ENCODE peak calls at places on chromosome 5, in nine cellular contexts. One of them, this sample, is unnamed.

GRCh38 chr5:15354011-15354410 is 146.0 kb upstream of the FBXL7 start:
- DNase-seq in PC-3: no peak
- DNase-seq in lower leg skin: no peak
- DNase-seq in endothelial cell: no peak
- DNase-seq in Peyer's patch: no peak
- DNase-seq in type B pancreatic cell: no peak
- DNase-seq in Panc1: no peak
- DNase-seq in HepG2: no peak
- DNase-seq in body of pancreas: no peak
- DNase-seq in this sample: no peak

GRCh38 chr5:1876708-1877433 is 5.9 kb downstream of the IRX4 start:
- DNase-seq in PC-3: no peak
- DNase-seq in lower leg skin: no peak
- DNase-seq in endothelial cell: no peak
- DNase-seq in Peyer's patch: no peak
- DNase-seq in type B pancreatic cell: no peak
- DNase-seq in Panc1: no peak
- DNase-seq in HepG2: no peak
- DNase-seq in body of pancreas: no peak
- DNase-seq in this sample: peak

GRCh38 chr5:534006-534742 is 9.9 kb upstream of the SLC9A3 start:
- DNase-seq in PC-3: no peak
- DNase-seq in lower leg skin: no peak
- DNase-seq in endothelial cell: no peak
- DNase-seq in Peyer's patch: no peak
- DNase-seq in type B pancreatic cell: no peak
- DNase-seq in Panc1: no peak
- DNase-seq in HepG2: no peak
- DNase-seq in body of pancreas: no peak
- DNase-seq in this sample: no peak

GRCh38 chr5:57551974-57552537 is 69.4 kb upstream of the ACTBL2 start:
- DNase-seq in PC-3: no peak
- DNase-seq in lower leg skin: no peak
- DNase-seq in endothelial cell: no peak
- DNase-seq in Peyer's patch: no peak
- DNase-seq in type B pancreatic cell: no peak
- DNase-seq in Panc1: no peak
- DNase-seq in HepG2: no peak
- DNase-seq in body of pancreas: no peak
- DNase-seq in this sample: no peak

GRCh38 chr5:69209607-69210006 is 20.2 kb downstream of the CENPH start:
- DNase-seq in PC-3: no peak
- DNase-seq in lower leg skin: no peak
- DNase-seq in endothelial cell: no peak
- DNase-seq in Peyer's patch: no peak
- DNase-seq in type B pancreatic cell: no peak
- DNase-seq in Panc1: no peak
- DNase-seq in HepG2: no peak
- DNase-seq in body of pancreas: no peak
- DNase-seq in this sample: no peak

GRCh38 chr5:80255425-80255751 is 460 bp downstream of the SERINC5 start:
- DNase-seq in PC-3: peak
- DNase-seq in lower leg skin: peak
- DNase-seq in endothelial cell: peak
- DNase-seq in Peyer's patch: peak
- DNase-seq in type B pancreatic cell: peak
- DNase-seq in Panc1: no peak
- DNase-seq in HepG2: no peak
- DNase-seq in body of pancreas: peak
- DNase-seq in this sample: peak

GRCh38 chr5:474826-475661 is 32.1 kb downstream of the EXOC3 start:
- DNase-seq in PC-3: no peak
- DNase-seq in lower leg skin: peak
- DNase-seq in endothelial cell: no peak
- DNase-seq in Peyer's patch: peak
- DNase-seq in type B pancreatic cell: no peak
- DNase-seq in Panc1: no peak
- DNase-seq in HepG2: no peak
- DNase-seq in body of pancreas: no peak
- DNase-seq in this sample: no peak

GRCh38 chr5:139482050-139482889 is at the start of gene STING1:
- DNase-seq in PC-3: peak
- DNase-seq in lower leg skin: peak
- DNase-seq in endothelial cell: no peak
- DNase-seq in Peyer's patch: peak
- DNase-seq in type B pancreatic cell: no peak
- DNase-seq in Panc1: peak
- DNase-seq in HepG2: peak
- DNase-seq in body of pancreas: peak
- DNase-seq in this sample: peak

GRCh38 chr5:15715966-15716365 is 216.0 kb downstream of the FBXL7 start:
- DNase-seq in PC-3: no peak
- DNase-seq in lower leg skin: no peak
- DNase-seq in endothelial cell: no peak
- DNase-seq in Peyer's patch: no peak
- DNase-seq in type B pancreatic cell: no peak
- DNase-seq in Panc1: no peak
- DNase-seq in HepG2: no peak
- DNase-seq in body of pancreas: no peak
- DNase-seq in this sample: no peak

GRCh38 chr5:157913575-157913974 is 54.6 kb upstream of the CLINT1 start:
- DNase-seq in PC-3: no peak
- DNase-seq in lower leg skin: no peak
- DNase-seq in endothelial cell: no peak
- DNase-seq in Peyer's patch: no peak
- DNase-seq in type B pancreatic cell: no peak
- DNase-seq in Panc1: no peak
- DNase-seq in HepG2: no peak
- DNase-seq in body of pancreas: no peak
- DNase-seq in this sample: no peak

GRCh38 chr5:84274585-84275468 is 109.9 kb downstream of the EDIL3 start:
- DNase-seq in PC-3: peak
- DNase-seq in lower leg skin: no peak
- DNase-seq in endothelial cell: peak
- DNase-seq in Peyer's patch: no peak
- DNase-seq in type B pancreatic cell: no peak
- DNase-seq in Panc1: no peak
- DNase-seq in HepG2: peak
- DNase-seq in body of pancreas: peak
- DNase-seq in this sample: peak

GRCh38 chr5:144284931-144285330 is 114.3 kb downstream of the KCTD16 start:
- DNase-seq in PC-3: no peak
- DNase-seq in lower leg skin: no peak
- DNase-seq in endothelial cell: no peak
- DNase-seq in Peyer's patch: no peak
- DNase-seq in type B pancreatic cell: no peak
- DNase-seq in Panc1: no peak
- DNase-seq in HepG2: no peak
- DNase-seq in body of pancreas: no peak
- DNase-seq in this sample: no peak

GRCh38 chr5:159240301-159240870 is 22.7 kb upstream of the UBLCP1 start:
- DNase-seq in PC-3: peak
- DNase-seq in lower leg skin: no peak
- DNase-seq in endothelial cell: no peak
- DNase-seq in Peyer's patch: no peak
- DNase-seq in type B pancreatic cell: no peak
- DNase-seq in Panc1: peak
- DNase-seq in HepG2: no peak
- DNase-seq in body of pancreas: no peak
- DNase-seq in this sample: peak

GRCh38 chr5:7714697-7715096 is 136.2 kb downstream of the CFAP90 start:
- DNase-seq in PC-3: no peak
- DNase-seq in lower leg skin: no peak
- DNase-seq in endothelial cell: no peak
- DNase-seq in Peyer's patch: no peak
- DNase-seq in type B pancreatic cell: no peak
- DNase-seq in Panc1: no peak
- DNase-seq in HepG2: no peak
- DNase-seq in body of pancreas: no peak
- DNase-seq in this sample: no peak

GRCh38 chr5:62256161-62257017 is 49.6 kb upstream of the KIF2A start:
- DNase-seq in PC-3: no peak
- DNase-seq in lower leg skin: no peak
- DNase-seq in endothelial cell: no peak
- DNase-seq in Peyer's patch: no peak
- DNase-seq in type B pancreatic cell: no peak
- DNase-seq in Panc1: no peak
- DNase-seq in HepG2: no peak
- DNase-seq in body of pancreas: peak
- DNase-seq in this sample: peak

GRCh38 chr5:65262094-65262493 is 219.6 kb downstream of the ADAMTS6 start:
- DNase-seq in PC-3: no peak
- DNase-seq in lower leg skin: no peak
- DNase-seq in endothelial cell: no peak
- DNase-seq in Peyer's patch: no peak
- DNase-seq in type B pancreatic cell: no peak
- DNase-seq in Panc1: no peak
- DNase-seq in HepG2: no peak
- DNase-seq in body of pancreas: peak
- DNase-seq in this sample: peak

DNA sequence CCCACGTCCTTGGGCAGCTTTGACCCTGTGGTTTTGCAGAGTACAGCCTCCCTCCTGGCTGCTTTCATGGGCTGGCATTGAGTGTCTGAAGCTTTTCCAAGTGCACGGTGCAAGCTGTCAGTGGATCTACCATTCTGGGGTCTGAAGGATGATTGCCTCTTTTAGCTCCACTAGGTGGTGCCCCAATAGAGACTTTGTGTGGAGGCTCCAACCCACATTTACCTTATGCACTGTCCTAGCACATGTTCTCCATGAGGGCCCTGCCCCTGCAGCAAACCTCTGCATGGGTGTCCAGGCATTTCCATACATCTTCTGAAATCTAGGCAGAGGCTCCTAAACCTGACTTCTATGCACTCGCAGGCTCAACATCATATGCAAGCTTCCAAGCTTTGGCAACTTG is 644.2 kb upstream of the CDH9 start:
- DNase-seq in PC-3: peak
- DNase-seq in lower leg skin: no peak
- DNase-seq in endothelial cell: no peak
- DNase-seq in Peyer's patch: no peak
- DNase-seq in type B pancreatic cell: no peak
- DNase-seq in Panc1: no peak
- DNase-seq in HepG2: peak
- DNase-seq in body of pancreas: no peak
- DNase-seq in this sample: no peak
- TF ChIP-seq CTCF in PC-3: peak
- TF ChIP-seq CTCF in lower leg skin: no peak
- TF ChIP-seq CTCF in endothelial cell: peak
- TF ChIP-seq CTCF in Peyer's patch: no peak
- TF ChIP-seq CTCF in type B pancreatic cell: peak
- TF ChIP-seq CTCF in Panc1: peak
- TF ChIP-seq CTCF in HepG2: peak
- TF ChIP-seq CTCF in body of pancreas: no peak
- TF ChIP-seq CTCF in this sample: no peak

GRCh38 chr5:173452506-173452905 is 124.3 kb upstream of the STC2 start:
- DNase-seq in PC-3: no peak
- DNase-seq in lower leg skin: no peak
- DNase-seq in endothelial cell: no peak
- DNase-seq in Peyer's patch: no peak
- DNase-seq in type B pancreatic cell: no peak
- DNase-seq in Panc1: no peak
- DNase-seq in HepG2: no peak
- DNase-seq in body of pancreas: no peak
- DNase-seq in this sample: no peak

GRCh38 chr5:173451651-173452050 is 123.4 kb upstream of the STC2 start:
- DNase-seq in PC-3: no peak
- DNase-seq in lower leg skin: no peak
- DNase-seq in endothelial cell: no peak
- DNase-seq in Peyer's patch: no peak
- DNase-seq in type B pancreatic cell: no peak
- DNase-seq in Panc1: no peak
- DNase-seq in HepG2: no peak
- DNase-seq in body of pancreas: no peak
- DNase-seq in this sample: no peak

GRCh38 chr5:173453167-173453566 is 125.0 kb upstream of the STC2 start:
- DNase-seq in PC-3: peak
- DNase-seq in lower leg skin: no peak
- DNase-seq in endothelial cell: no peak
- DNase-seq in Peyer's patch: no peak
- DNase-seq in type B pancreatic cell: no peak
- DNase-seq in Panc1: no peak
- DNase-seq in HepG2: no peak
- DNase-seq in body of pancreas: no peak
- DNase-seq in this sample: no peak

GRCh38 chr5:173452098-173452497 is 123.9 kb upstream of the STC2 start:
- DNase-seq in PC-3: peak
- DNase-seq in lower leg skin: no peak
- DNase-seq in endothelial cell: no peak
- DNase-seq in Peyer's patch: no peak
- DNase-seq in type B pancreatic cell: no peak
- DNase-seq in Panc1: peak
- DNase-seq in HepG2: peak
- DNase-seq in body of pancreas: peak
- DNase-seq in this sample: no peak

GRCh38 chr5:173451031-173451430 is 122.8 kb upstream of the STC2 start:
- DNase-seq in PC-3: peak
- DNase-seq in lower leg skin: no peak
- DNase-seq in endothelial cell: peak
- DNase-seq in Peyer's patch: no peak
- DNase-seq in type B pancreatic cell: no peak
- DNase-seq in Panc1: no peak
- DNase-seq in HepG2: peak
- DNase-seq in body of pancreas: no peak
- DNase-seq in this sample: peak
- TF ChIP-seq CTCF in PC-3: peak
- TF ChIP-seq CTCF in lower leg skin: no peak
- TF ChIP-seq CTCF in endothelial cell: peak
- TF ChIP-seq CTCF in Peyer's patch: no peak
- TF ChIP-seq CTCF in type B pancreatic cell: peak
- TF ChIP-seq CTCF in Panc1: peak
- TF ChIP-seq CTCF in HepG2: peak
- TF ChIP-seq CTCF in body of pancreas: peak
- TF ChIP-seq CTCF in this sample: peak

GRCh38 chr5:42912184-42912766 is 100.6 kb upstream of the SELENOP start:
- DNase-seq in PC-3: peak
- DNase-seq in lower leg skin: no peak
- DNase-seq in endothelial cell: peak
- DNase-seq in Peyer's patch: peak
- DNase-seq in type B pancreatic cell: no peak
- DNase-seq in Panc1: peak
- DNase-seq in HepG2: peak
- DNase-seq in body of pancreas: no peak
- DNase-seq in this sample: peak
- TF ChIP-seq CTCF in PC-3: peak
- TF ChIP-seq CTCF in lower leg skin: no peak
- TF ChIP-seq CTCF in endothelial cell: no peak
- TF ChIP-seq CTCF in Peyer's patch: peak
- TF ChIP-seq CTCF in type B pancreatic cell: peak
- TF ChIP-seq CTCF in Panc1: peak
- TF ChIP-seq CTCF in HepG2: peak
- TF ChIP-seq CTCF in body of pancreas: peak
- TF ChIP-seq CTCF in this sample: peak

GRCh38 chr5:149902177-149902576 is 42.4 kb downstream of the PDE6A start:
- DNase-seq in PC-3: no peak
- DNase-seq in lower leg skin: no peak
- DNase-seq in endothelial cell: no peak
- DNase-seq in Peyer's patch: no peak
- DNase-seq in type B pancreatic cell: no peak
- DNase-seq in Panc1: no peak
- DNase-seq in HepG2: no peak
- DNase-seq in body of pancreas: no peak
- DNase-seq in this sample: no peak
- TF ChIP-seq CTCF in PC-3: no peak
- TF ChIP-seq CTCF in lower leg skin: no peak
- TF ChIP-seq CTCF in endothelial cell: no peak
- TF ChIP-seq CTCF in Peyer's patch: peak
- TF ChIP-seq CTCF in type B pancreatic cell: peak
- TF ChIP-seq CTCF in Panc1: peak
- TF ChIP-seq CTCF in HepG2: no peak
- TF ChIP-seq CTCF in body of pancreas: no peak
- TF ChIP-seq CTCF in this sample: no peak